ENCODE peak calls at places on chromosomes 3 and 15, in four cellular contexts. O is IMR-90, J is endothelial cell of umbilical vein, G is H9. E is an unnamed sample.

GRCh38 chr15:95086543-95087252 is 855.3 kb downstream of the MCTP2 start:
- DNase-seq in O (peak), J (peak), G (no peak), E (peak)

GRCh38 chr3:99023590-99024192 is 122.2 kb upstream of the DCBLD2 start:
- DNase-seq in O (peak), J (peak), G (no peak), E (peak)

GRCh38 chr3:132867956-132868355 is 145.7 kb upstream of the NPHP3 start:
- DNase-seq in O (peak), J (no peak), G (no peak), E (peak)

GRCh38 chr3:142495103-142495502 is 47.3 kb upstream of the XRN1 start:
- DNase-seq in O (no peak), J (no peak), G (no peak), E (no peak)

GRCh38 chr15:101012326-101013040 is 93.3 kb downstream of the LRRK1 start:
- DNase-seq in O (no peak), J (no peak), G (peak), E (no peak)

GRCh38 chr15:69319384-69320375 is 21.0 kb downstream of the PAQR5 start:
- DNase-seq in O (no peak), J (no peak), G (no peak), E (no peak)

GRCh38 chr15:86183765-86184491 is 104.3 kb downstream of the AGBL1 start:
- DNase-seq in O (no peak), J (no peak), G (no peak), E (no peak)

GRCh38 chr3:7672124-7672523 is 811.2 kb downstream of the GRM7 start:
- DNase-seq in O (no peak), J (no peak), G (no peak), E (no peak)

GRCh38 chr15:82043130-82043673 is 2.6 kb downstream of the MEX3B start:
- DNase-seq in O (no peak), J (no peak), G (peak), E (peak)

GRCh38 chr15:36301931-36302330 is 277.5 kb upstream of the CDIN1 start:
- DNase-seq in O (no peak), J (no peak), G (no peak), E (no peak)

GRCh38 chr3:7382293-7383033 is 521.5 kb downstream of the GRM7 start:
- DNase-seq in O (no peak), J (peak), G (no peak), E (no peak)

GRCh38 chr3:45688194-45688881 is 858 bp upstream of the SACM1L start:
- DNase-seq in O (peak), J (peak), G (peak), E (peak)

GRCh38 chr3:194879991-194880939 is 194.6 kb downstream of the FAM43A start:
- DNase-seq in O (peak), J (peak), G (peak), E (peak)

GRCh38 chr15:70480196-70480856 is 283.0 kb downstream of the UACA start:
- DNase-seq in O (no peak), J (no peak), G (no peak), E (no peak)

GRCh38 chr15:42289166-42289565 is 15.9 kb upstream of the TMEM87A start:
- DNase-seq in O (no peak), J (no peak), G (no peak), E (no peak)

GRCh38 chr3:136193273-136194043 is 2.7 kb downstream of the MSL2 start:
- DNase-seq in O (no peak), J (peak), G (no peak), E (peak)

GRCh38 chr15:26537653-26538052 is 235.2 kb downstream of the GABRB3 start:
- DNase-seq in O (no peak), J (no peak), G (no peak), E (no peak)

GRCh38 chr3:180383332-180384020 is 218.5 kb upstream of the TTC14 start:
- DNase-seq in O (peak), J (no peak), G (no peak), E (peak)

GRCh38 chr3:70982700-70983140 is 600.8 kb downstream of the FOXP1 start:
- DNase-seq in O (peak), J (peak), G (no peak), E (peak)

GRCh38 chr3:171284308-171285075 is 175.7 kb downstream of the TNIK start:
- DNase-seq in O (peak), J (peak), G (no peak), E (peak)

GRCh38 chr3:141625506-141625905 is 112.6 kb upstream of the RNF7 start:
- DNase-seq in O (peak), J (no peak), G (no peak), E (no peak)

GRCh38 chr3:24160424-24160823 is 215.3 kb downstream of the NR1D2 start:
- DNase-seq in O (peak), J (no peak), G (peak), E (peak)

GRCh38 chr15:63322541-63322940 is 45.1 kb downstream of the APH1B start:
- DNase-seq in O (peak), J (peak), G (no peak), E (no peak)

GRCh38 chr15:58475573-58476524 is 44.1 kb downstream of the LIPC start:
- DNase-seq in O (peak), J (peak), G (no peak), E (peak)

GRCh38 chr3:22594990-22595389 is 608.1 kb upstream of the UBE2E2 start:
- DNase-seq in O (no peak), J (no peak), G (no peak), E (no peak)

DNA sequence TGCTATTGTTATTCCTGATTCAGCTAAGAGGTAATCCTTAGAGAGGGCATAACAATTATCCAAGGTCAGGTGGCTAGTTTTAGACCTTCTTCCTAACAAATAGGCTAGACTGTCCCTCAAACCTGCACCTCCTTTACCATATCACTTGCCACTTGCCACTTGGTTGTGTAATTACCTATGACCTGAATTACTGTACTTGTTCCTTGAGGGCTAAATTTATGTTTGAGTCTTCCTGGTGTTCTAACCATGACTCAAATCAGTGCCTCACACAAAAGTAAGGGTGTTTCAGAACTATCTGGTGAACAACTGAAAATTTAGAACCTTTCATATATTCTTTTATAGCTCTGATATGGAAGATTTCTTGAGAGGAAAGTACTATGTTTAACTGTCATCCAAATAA is 365.8 kb upstream of the SEMA6D start:
- DNase-seq in O (no peak), J (no peak), G (no peak), E (no peak)
- H3K9ac ChIP-seq in O (no peak), J (no peak), G (no peak), E (no peak)

GRCh38 chr3:155854147-155854940 is at the start of gene SLC33A1:
- DNase-seq in O (peak), J (peak), G (peak), E (peak)
- H3K9ac ChIP-seq in O (peak), J (peak), G (peak), E (peak)

GRCh38 chr3:134797080-134797801 is 2.2 kb downstream of the EPHB1 start:
- DNase-seq in O (no peak), J (no peak), G (peak), E (no peak)

GRCh38 chr3:134796313-134797079 is 1.4 kb downstream of the EPHB1 start:
- DNase-seq in O (no peak), J (peak), G (peak), E (peak)

GRCh38 chr3:134794950-134795775 is at the start of gene EPHB1:
- DNase-seq in O (peak), J (peak), G (peak), E (peak)

GRCh38 chr3:134794323-134794722 is 737 bp upstream of the EPHB1 start:
- DNase-seq in O (no peak), J (no peak), G (no peak), E (no peak)

DNA sequence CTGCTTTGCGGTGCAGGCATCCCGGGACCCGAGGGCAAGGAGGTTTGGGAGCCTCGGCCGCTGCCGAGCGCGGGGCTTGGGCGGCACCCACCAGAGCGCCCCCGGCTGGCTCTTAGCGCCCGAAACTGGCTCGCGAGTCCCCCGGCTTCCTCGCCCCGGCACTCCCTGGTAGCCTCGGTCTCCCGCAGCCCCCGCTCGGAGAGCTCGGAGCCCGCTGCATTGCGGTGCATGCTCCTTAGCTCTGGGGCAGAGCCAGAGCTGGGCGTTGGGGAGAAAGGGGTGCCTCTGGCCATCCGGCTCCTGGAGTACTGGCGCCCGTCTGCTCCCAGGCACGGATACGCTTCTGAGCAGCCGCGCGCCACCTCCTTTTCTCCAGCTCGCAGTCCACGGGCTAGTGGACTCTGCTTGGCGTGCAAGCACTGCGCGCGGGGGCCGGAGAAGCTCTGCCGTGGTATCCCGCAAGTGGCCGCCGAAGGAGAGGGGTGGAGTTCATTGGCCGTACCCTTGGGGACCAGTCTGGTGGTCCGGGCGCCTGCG is 784 bp downstream of the EPHB1 start:
- DNase-seq in O (peak), J (no peak), G (peak), E (peak)
- H3K9ac ChIP-seq in O (no peak), J (no peak), G (no peak), E (peak)

DNA sequence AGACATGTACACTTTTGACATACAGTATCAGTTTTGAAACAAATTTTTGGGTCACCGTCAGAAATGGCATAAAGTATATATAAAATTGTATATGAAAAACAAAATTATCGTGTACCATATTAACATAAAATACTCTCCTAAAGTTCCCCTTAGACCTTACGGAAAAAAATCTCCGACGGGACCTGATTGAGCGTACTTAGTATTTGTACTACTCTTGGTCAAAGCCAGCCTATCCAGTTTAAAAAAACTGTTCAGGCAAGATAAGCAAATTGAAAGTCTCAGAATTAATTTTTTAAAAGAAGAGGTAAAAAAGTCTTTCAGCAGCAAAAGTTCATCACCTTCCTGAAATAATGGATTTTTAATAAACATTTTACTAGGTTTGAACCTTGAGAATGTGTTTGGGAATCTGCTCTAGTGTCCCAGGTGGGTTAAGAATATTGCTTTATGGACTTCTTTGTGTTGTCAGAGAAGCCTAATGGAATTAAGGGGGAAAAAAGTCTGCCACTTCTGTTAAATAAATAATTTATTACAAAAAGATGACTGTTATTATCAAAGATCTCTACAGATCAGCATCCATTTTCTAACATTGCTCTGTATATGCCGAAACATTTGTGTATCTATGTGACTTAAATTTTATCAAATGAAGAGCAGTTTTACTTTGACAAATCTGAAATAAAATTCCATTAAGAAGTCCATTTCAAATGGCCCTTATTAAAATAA is 48.6 kb downstream of the ZBTB20 start:
- DNase-seq in O (no peak), J (no peak), G (no peak), E (no peak)
- H3K9ac ChIP-seq in O (no peak), J (no peak), G (no peak), E (peak)

GRCh38 chr3:152832046-152832445 is 2.9 kb upstream of the P2RY1 start:
- DNase-seq in O (no peak), J (no peak), G (no peak), E (no peak)

GRCh38 chr3:152835311-152836102 is 576 bp downstream of the P2RY1 start:
- DNase-seq in O (peak), J (peak), G (peak), E (peak)

GRCh38 chr3:152833089-152833488 is 1.8 kb upstream of the P2RY1 start:
- DNase-seq in O (no peak), J (no peak), G (no peak), E (no peak)

GRCh38 chr3:152836269-152836668 is 1.3 kb downstream of the P2RY1 start:
- DNase-seq in O (no peak), J (no peak), G (peak), E (no peak)

GRCh38 chr3:152834354-152835310 is at the start of gene P2RY1:
- DNase-seq in O (peak), J (peak), G (peak), E (peak)
- H3K9ac ChIP-seq in O (no peak), J (peak), G (peak), E (peak)

GRCh38 chr3:48581621-48582481 is 13.3 kb downstream of the COL7A1 start:
- DNase-seq in O (no peak), J (no peak), G (no peak), E (no peak)
- H3K9ac ChIP-seq in O (no peak), J (no peak), G (no peak), E (no peak)

E was measured in adipocyte.